ENCODE peak calls at places on chromosomes 16 and 17, in seven cellular contexts. H, F, G, B, M, U and Z are unnamed samples.

GRCh38 chr17:81821603-81822311 is 11.3 kb downstream of the MCRIP1 start:
- ATAC-seq in F (peak), B (peak), H (no peak), M (peak), U (peak), G (peak), Z (no peak)

GRCh38 chr17:13562271-13562800 is 39.4 kb downstream of the HS3ST3A1 start:
- ATAC-seq in H (no peak), F (peak), U (no peak), B (no peak), M (no peak), G (peak), Z (no peak)

GRCh38 chr17:39676198-39676819 is 8.1 kb downstream of the PNMT start:
- ATAC-seq in U (peak), M (peak), B (peak), F (no peak), G (no peak), H (peak), Z (peak)

GRCh38 chr16:27449434-27450188 is 47.6 kb downstream of the IL21R start:
- ATAC-seq in F (no peak), H (peak), M (peak), G (no peak), U (peak), B (no peak), Z (peak)

GRCh38 chr16:89586218-89586617 is 10.7 kb downstream of the CPNE7 start:
- ATAC-seq in F (no peak), H (no peak), U (no peak), M (no peak), G (no peak), B (no peak), Z (peak)

GRCh38 chr16:65202461-65202860 is 80.6 kb upstream of the CDH11 start:
- ATAC-seq in M (no peak), G (peak), H (no peak), B (no peak), U (no peak), F (no peak), Z (no peak)

GRCh38 chr16:31664683-31665482 is 137.2 kb downstream of the AHSP start:
- ATAC-seq in H (no peak), F (peak), U (no peak), B (no peak), G (peak), M (peak), Z (no peak)

GRCh38 chr17:57557793-57558681 is 187.1 kb downstream of the CCDC182 start:
- ATAC-seq in H (no peak), M (no peak), B (peak), U (no peak), G (peak), F (peak), Z (no peak)

GRCh38 chr16:88978608-88979346 is 1.8 kb upstream of the CBFA2T3 start:
- ATAC-seq in U (peak), H (no peak), M (no peak), B (no peak), F (no peak), G (no peak), Z (peak)

GRCh38 chr17:48928876-48929811 is 15.5 kb downstream of the SNF8 start:
- ATAC-seq in H (no peak), U (no peak), B (no peak), M (peak), G (no peak), F (no peak), Z (no peak)

GRCh38 chr17:77899494-77899893 is 59.0 kb upstream of the TNRC6C start:
- ATAC-seq in F (no peak), M (no peak), G (no peak), H (no peak), B (no peak), U (no peak), Z (no peak)

GRCh38 chr16:88479795-88480760 is 27.0 kb downstream of the ZFPM1 start:
- ATAC-seq in F (no peak), G (no peak), B (no peak), H (peak), M (peak), U (no peak), Z (peak)

GRCh38 chr17:82611140-82612058 is 36.8 kb downstream of the WDR45B start:
- ATAC-seq in F (peak), G (no peak), H (no peak), B (no peak), M (peak), U (no peak), Z (no peak)

GRCh38 chr17:62705781-62706597 is 78.5 kb downstream of the MRC2 start:
- ATAC-seq in H (no peak), G (no peak), B (no peak), U (no peak), F (no peak), M (no peak), Z (no peak)

GRCh38 chr17:16239931-16240330 is 22.9 kb downstream of the PIGL start:
- ATAC-seq in B (no peak), G (no peak), U (no peak), H (no peak), M (no peak), F (no peak), Z (no peak)

GRCh38 chr17:74601944-74602572 is 10.0 kb upstream of the CD300LD start:
- ATAC-seq in G (no peak), U (peak), H (no peak), B (no peak), M (peak), F (no peak), Z (no peak)

GRCh38 chr16:49638696-49639629 is 216.9 kb downstream of the ZNF423 start:
- ATAC-seq in F (no peak), G (no peak), M (no peak), U (no peak), H (no peak), B (peak), Z (no peak)

GRCh38 chr17:1762233-1762905 is 509 bp downstream of the SERPINF1 start:
- ATAC-seq in M (no peak), U (no peak), F (peak), H (no peak), G (peak), B (peak), Z (peak)

GRCh38 chr16:48165961-48166578 is 10.3 kb upstream of the ABCC12 start:
- ATAC-seq in B (no peak), G (no peak), U (no peak), F (no peak), M (peak), H (no peak), Z (no peak)

GRCh38 chr16:67525176-67525860 is 3.3 kb upstream of the RIPOR1 start:
- ATAC-seq in U (no peak), M (no peak), B (no peak), H (no peak), G (no peak), F (no peak), Z (no peak)